ENCODE peak calls at places on chromosome 3, in six cellular contexts. R is osteoblast, G is thyroid gland, M is GM23338, E is stomach, O is lower lobe of right lung. I is an unnamed sample.

GRCh38 chr3:95775486-95776094 is 1038.8 kb upstream of the EPHA6 start:
- DNase-seq in R (no peak), G (no peak), M (peak; percentile 2), E (no peak), O (no peak), I (no peak)

GRCh38 chr3:13399603-13400002 is 20.5 kb downstream of the NUP210 start:
- DNase-seq in R (no peak), G (no peak), M (no peak), E (no peak), O (no peak), I (no peak)

GRCh38 chr3:111070772-111071256 is 802 bp upstream of the NECTIN3 start:
- DNase-seq in R (no peak), G (no peak), M (peak; percentile 84), E (no peak), O (no peak), I (no peak)

GRCh38 chr3:191330309-191330712 is at the start of gene UTS2B:
- DNase-seq in R (no peak), G (no peak), M (peak; percentile 13), E (no peak), O (no peak), I (no peak)

GRCh38 chr3:48919215-48920138 is 835 bp downstream of the ARIH2 start:
- DNase-seq in R (peak; percentile 91), G (no peak), M (peak; percentile 66), E (peak; percentile 28), O (no peak), I (no peak)

GRCh38 chr3:157263027-157263426 is 103.1 kb upstream of the CCNL1 start:
- DNase-seq in R (no peak), G (no peak), M (no peak), E (no peak), O (no peak), I (no peak)

GRCh38 chr3:94413721-94414106 is 350.9 kb downstream of the NSUN3 start:
- DNase-seq in R (no peak), G (no peak), M (peak; percentile 4), E (no peak), O (no peak), I (no peak)

GRCh38 chr3:106068386-106068785 is 199.6 kb upstream of the CBLB start:
- DNase-seq in R (no peak), G (peak; percentile 25), M (no peak), E (no peak), O (no peak), I (no peak)

GRCh38 chr3:139364549-139364948 is 20.7 kb downstream of the MRPS22 start:
- DNase-seq in R (no peak), G (no peak), M (no peak), E (no peak), O (no peak), I (no peak)

GRCh38 chr3:12303532-12303931 is 14.7 kb downstream of the PPARG start:
- DNase-seq in R (peak; percentile 92), G (no peak), M (no peak), E (no peak), O (no peak), I (no peak)

GRCh38 chr3:45776291-45776576 is 20.1 kb downstream of the SLC6A20 start:
- DNase-seq in R (no peak), G (no peak), M (no peak), E (peak; percentile 14), O (no peak), I (no peak)

GRCh38 chr3:151925876-151926275 is 52.4 kb downstream of the SUCNR1 start:
- DNase-seq in R (peak; percentile 96), G (no peak), M (no peak), E (no peak), O (no peak), I (no peak)

GRCh38 chr3:64502284-64502683 is 185.5 kb downstream of the ADAMTS9 start:
- DNase-seq in R (no peak), G (no peak), M (no peak), E (no peak), O (no peak), I (no peak)

GRCh38 chr3:194396897-194397756 is 1.9 kb downstream of the GP5 start:
- DNase-seq in R (no peak), G (no peak), M (peak; percentile 73), E (no peak), O (no peak), I (no peak)

GRCh38 chr3:99825239-99825638 is 7.6 kb downstream of the CMSS1 start:
- DNase-seq in R (peak; percentile 51), G (no peak), M (no peak), E (no peak), O (no peak), I (no peak)

GRCh38 chr3:19229086-19229485 is 80.8 kb downstream of the KCNH8 start:
- DNase-seq in R (no peak), G (no peak), M (no peak), E (no peak), O (no peak), I (no peak)

GRCh38 chr3:168914662-168915061 is 748.9 kb downstream of the MECOM start:
- DNase-seq in R (no peak), G (no peak), M (peak; percentile 19), E (no peak), O (no peak), I (no peak)

GRCh38 chr3:58047806-58048205 is 39.6 kb downstream of the FLNB start:
- DNase-seq in R (peak; percentile 44), G (no peak), M (no peak), E (no peak), O (no peak), I (no peak)

GRCh38 chr3:174242311-174243041 is 616.7 kb upstream of the NAALADL2 start:
- DNase-seq in R (no peak), G (no peak), M (no peak), E (no peak), O (no peak), I (no peak)

GRCh38 chr3:58274027-58274614 is 31.9 kb upstream of the RPP14 start:
- DNase-seq in R (no peak), G (no peak), M (no peak), E (no peak), O (no peak), I (no peak)

GRCh38 chr3:176663819-176664218 is 533.5 kb downstream of the TBL1XR1 start:
- DNase-seq in R (no peak), G (no peak), M (peak; percentile 54), E (no peak), O (no peak), I (no peak)

GRCh38 chr3:193875601-193876321 is 260.2 kb upstream of the HES1 start:
- DNase-seq in R (no peak), G (peak; percentile 48), M (no peak), E (no peak), O (no peak), I (no peak)

GRCh38 chr3:42179110-42179725 is 86.8 kb downstream of the CCK start:
- DNase-seq in R (peak; percentile 92), G (peak; percentile 52), M (peak; percentile 70), E (no peak), O (no peak), I (no peak)

GRCh38 chr3:42539871-42540714 is 37.6 kb downstream of the VIPR1 start:
- DNase-seq in R (no peak), G (peak; percentile 76), M (peak; percentile 94), E (peak; percentile 79), O (peak; percentile 80), I (peak; percentile 83)

GRCh38 chr3:183937601-183938286 is 53.1 kb upstream of the PARL start:
- DNase-seq in R (no peak), G (no peak), M (no peak), E (no peak), O (no peak), I (no peak)

GRCh38 chr3:172782235-172782634 is 31.7 kb downstream of the ECT2 start:
- DNase-seq in R (no peak), G (no peak), M (no peak), E (no peak), O (no peak), I (no peak)

GRCh38 chr3:172787019-172787418 is 36.5 kb downstream of the ECT2 start:
- DNase-seq in R (no peak), G (no peak), M (no peak), E (no peak), O (no peak), I (no peak)

GRCh38 chr3:172787746-172788145 is 37.2 kb downstream of the ECT2 start:
- DNase-seq in R (no peak), G (no peak), M (no peak), E (no peak), O (no peak), I (no peak)
- H3K36me3 ChIP-seq in R (peaks cover 48% of the 10 kb centered on the region), G (no peaks in the 10 kb centered on the region), M (peaks cover 42% of the 10 kb centered on the region), E (peaks cover 3% of the 10 kb centered on the region), O (peaks cover 16% of the 10 kb centered on the region), I (no peaks in the 10 kb centered on the region)

GRCh38 chr3:149752051-149752787 is at the start of gene COMMD2:
- DNase-seq in R (peak; percentile 85), G (peak; percentile 66), M (peak; percentile 95), E (peak; percentile 76), O (peak; percentile 83), I (peak; percentile 91)
- TF ChIP-seq CTCF in R (peak; percentile 28), G (peak; percentile 6), M (peak; percentile 47), E (peak; percentile 58), O (peak; percentile 20), I (peak; percentile 32)

GRCh38 chr3:128112406-128112968 is 11.1 kb downstream of the RUVBL1 start:
- DNase-seq in R (peak; percentile 69), G (no peak), M (no peak), E (no peak), O (no peak), I (no peak)

GRCh38 chr3:128111147-128111546 is 12.5 kb downstream of the RUVBL1 start:
- DNase-seq in R (no peak), G (no peak), M (no peak), E (no peak), O (no peak), I (no peak)

GRCh38 chr3:128113817-128114794 is 9.5 kb downstream of the RUVBL1 start:
- DNase-seq in R (no peak), G (peak; percentile 33), M (no peak), E (no peak), O (no peak), I (peak; percentile 76)
- H3K4me3 ChIP-seq in R (no peak overlapping the region), G (no peak overlapping the region), M (no peak overlapping the region), E (no peak overlapping the region), O (no peak overlapping the region), I (no peak overlapping the region)

GRCh38 chr3:32525720-32526119 is 23.1 kb upstream of the CMTM6 start:
- DNase-seq in R (no peak), G (no peak), M (no peak), E (no peak), O (no peak), I (no peak)

GRCh38 chr3:32532434-32532833 is 29.8 kb upstream of the CMTM6 start:
- DNase-seq in R (no peak), G (no peak), M (no peak), E (no peak), O (no peak), I (no peak)

DNA sequence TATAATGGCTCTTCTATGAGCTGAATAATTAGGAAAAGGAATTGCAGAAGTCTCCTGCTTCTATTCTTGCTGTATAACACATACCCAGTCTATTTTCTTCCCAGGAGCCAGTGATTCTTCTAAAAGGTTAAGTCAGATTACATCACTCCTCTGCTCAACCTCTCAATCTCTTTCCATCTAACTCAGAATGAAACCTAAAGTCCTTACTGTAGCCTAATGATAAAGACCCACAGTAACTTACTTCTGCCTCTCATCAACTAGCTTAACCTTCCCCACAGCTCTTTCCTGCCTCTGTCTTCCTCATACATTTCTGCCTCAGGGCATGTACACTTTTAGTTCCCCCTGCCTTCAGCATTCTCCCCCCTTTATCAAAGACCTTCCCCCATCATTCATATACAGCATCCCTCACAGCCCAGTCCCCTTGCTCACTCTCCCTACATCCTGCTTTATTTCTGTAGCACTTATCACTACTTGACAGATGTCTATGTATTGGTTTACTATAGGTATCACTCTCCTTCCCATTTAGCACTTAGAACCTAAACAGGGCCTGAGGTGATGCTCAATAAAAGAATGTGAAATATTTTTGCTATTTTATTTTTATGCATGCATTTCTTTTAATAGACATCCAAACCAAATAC is 28.5 kb upstream of the CMTM6 start:
- DNase-seq in R (no peak), G (no peak), M (no peak), E (no peak), O (no peak), I (no peak)
- H3K36me3 ChIP-seq in R (peaks cover 40% of the 10 kb centered on the region), G (peaks cover 26% of the 10 kb centered on the region), M (peaks cover 38% of the 10 kb centered on the region), E (peaks cover 25% of the 10 kb centered on the region), O (peaks cover 95% of the 10 kb centered on the region), I (peaks cover 15% of the 10 kb centered on the region)